ENCODE peak calls at places on chromosomes 1 and 21, in five cellular contexts. K, T, B, J and Y are unnamed samples.
A peak's percentile ranks its signal among the peaks of the same experiment; 100 is the strongest.

GRCh38 chr1:155083865-155084721 is 5.5 kb downstream of the EFNA3 start:
- DNase-seq in K (no peak), T (peak; percentile 89), B (no peak), J (no peak), Y (no peak)

GRCh38 chr1:211326528-211327340 is at the start of gene TRAF5:
- DNase-seq in K (peak; percentile 82), T (peak; percentile 63), B (no peak), J (peak; percentile 71), Y (peak; percentile 48)

GRCh38 chr1:36778773-36779172 is 255.5 kb downstream of the GRIK3 start:
- DNase-seq in K (no peak), T (no peak), B (no peak), J (no peak), Y (no peak)

GRCh38 chr1:161763522-161764098 is 2.5 kb upstream of the ATF6 start:
- DNase-seq in K (no peak), T (peak; percentile 36), B (no peak), J (no peak), Y (no peak)

GRCh38 chr21:42830456-42831455 is 48.6 kb downstream of the WDR4 start:
- DNase-seq in K (peak; percentile 44), T (peak; percentile 20), B (no peak), J (no peak), Y (peak; percentile 32)

GRCh38 chr1:2271841-2272655 is 43.9 kb downstream of the SKI start:
- DNase-seq in K (no peak), T (no peak), B (no peak), J (no peak), Y (no peak)

GRCh38 chr1:180720753-180721152 is 88.9 kb downstream of the XPR1 start:
- DNase-seq in K (no peak), T (no peak), B (no peak), J (no peak), Y (no peak)

GRCh38 chr21:39083377-39084008 is 99.8 kb downstream of the PSMG1 start:
- DNase-seq in K (no peak), T (peak; percentile 87), B (no peak), J (no peak), Y (no peak)

GRCh38 chr1:154419620-154420020 is 14.5 kb downstream of the IL6R start:
- DNase-seq in K (no peak), T (peak; percentile 72), B (peak; percentile 71), J (no peak), Y (no peak)

DNA sequence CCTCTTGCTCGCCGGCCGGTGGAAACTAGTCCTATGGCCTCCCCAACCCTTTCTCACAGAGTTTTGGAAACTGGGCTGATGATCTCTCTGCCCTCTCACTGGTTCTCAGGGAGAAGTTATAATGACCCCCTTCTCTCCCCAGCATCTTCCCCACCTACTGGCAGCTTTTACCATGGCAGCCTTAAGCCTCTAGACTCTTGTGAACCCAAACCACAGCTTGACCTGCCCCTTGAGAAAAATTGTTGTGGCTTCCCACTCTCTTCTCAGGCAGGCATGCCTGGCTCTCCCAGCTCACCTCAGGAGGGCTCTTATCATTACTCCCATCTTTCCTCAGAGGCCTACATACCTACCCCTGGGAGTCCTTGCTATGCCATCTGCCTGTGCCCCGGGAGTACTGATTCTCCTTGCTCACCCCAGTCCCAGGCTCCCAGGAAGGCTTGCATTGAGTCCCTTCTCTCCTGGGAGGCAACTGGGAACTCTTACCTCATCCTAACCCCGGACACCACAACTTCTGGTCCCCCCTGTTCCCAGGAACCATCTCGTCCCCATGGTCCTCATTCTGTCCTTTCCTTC is 1.6 kb downstream of the NSUN4 start:
- DNase-seq in K (no peak), T (no peak), B (no peak), J (no peak), Y (no peak)
- TF ChIP-seq CTCF in K (peak; percentile 38), T (no peak), B (no peak), J (no peak), Y (peak; percentile 35)

GRCh38 chr1:219085082-219085481 is 88.6 kb upstream of the LYPLAL1 start:
- DNase-seq in K (no peak), T (no peak), B (no peak), J (no peak), Y (no peak)
- TF ChIP-seq CTCF in K (no peak), T (no peak), B (no peak), J (no peak), Y (no peak)

GRCh38 chr21:27476696-27477095 is 509.8 kb upstream of the ADAMTS5 start:
- DNase-seq in K (no peak), T (no peak), B (no peak), J (no peak), Y (no peak)
- TF ChIP-seq CTCF in K (no peak), T (peak; percentile 40), B (peak; percentile 42), J (no peak), Y (no peak)

DNA sequence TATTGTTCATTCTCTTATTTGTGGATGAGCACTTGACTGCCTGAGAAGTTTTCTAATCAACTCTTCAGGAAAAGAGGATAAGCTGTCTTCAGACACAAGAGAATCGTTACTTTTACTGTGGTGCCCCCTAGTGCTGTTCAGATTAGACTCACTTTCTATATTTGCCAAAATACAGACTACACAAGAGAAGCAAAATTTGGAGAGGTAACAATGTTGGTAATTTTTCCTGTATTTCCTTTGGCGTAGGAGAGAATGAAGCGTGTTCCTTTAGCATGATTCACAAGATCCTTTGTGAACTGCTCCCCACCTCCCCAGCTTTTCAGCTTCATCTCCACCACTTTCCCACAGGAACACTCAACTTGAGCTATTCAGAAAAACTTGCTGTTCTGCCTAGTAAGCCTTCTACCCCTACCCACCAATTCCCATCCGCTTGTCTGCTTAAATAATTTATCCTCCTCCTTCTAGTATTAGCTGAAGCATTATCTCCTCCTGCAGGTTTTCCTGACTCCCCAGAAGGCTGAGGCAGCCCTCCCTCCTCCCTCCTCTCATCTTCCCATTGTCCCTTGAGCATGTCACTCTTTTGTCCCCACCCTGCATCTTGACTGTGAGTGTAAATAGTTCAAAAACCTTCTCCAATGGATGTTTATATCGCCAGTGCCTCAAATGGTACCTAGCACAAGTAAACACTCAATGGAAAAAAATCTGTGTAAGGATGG is 4.5 kb downstream of the TNFSF4 start:
- DNase-seq in K (no peak), T (peak; percentile 38), B (no peak), J (no peak), Y (no peak)
- TF ChIP-seq CTCF in K (peak; percentile 61), T (peak; percentile 38), B (peak; percentile 37), J (no peak), Y (peak; percentile 32)

GRCh38 chr1:40820251-40820797 is 36.7 kb downstream of the KCNQ4 start:
- DNase-seq in K (peak; percentile 69), T (no peak), B (no peak), J (no peak), Y (no peak)
- TF ChIP-seq CTCF in K (peak; percentile 57), T (no peak), B (no peak), J (no peak), Y (no peak)

GRCh38 chr1:205749826-205750682 is at the start of gene NUCKS1:
- DNase-seq in K (peak; percentile 97), T (peak; percentile 98), B (peak; percentile 99), J (peak; percentile 86), Y (peak; percentile 93)
- TF ChIP-seq CTCF in K (no peak), T (no peak), B (peak; percentile 63), J (no peak), Y (no peak)

GRCh38 chr21:31213787-31214186 is 130.3 kb downstream of the TIAM1 start:
- DNase-seq in K (no peak), T (no peak), B (no peak), J (no peak), Y (no peak)
- TF ChIP-seq CTCF in K (peak; percentile 9), T (no peak), B (no peak), J (no peak), Y (no peak)

GRCh38 chr1:79852004-79852403 is 845.5 kb upstream of the ADGRL4 start:
- DNase-seq in K (no peak), T (no peak), B (no peak), J (no peak), Y (no peak)
- TF ChIP-seq CTCF in K (peak; percentile 38), T (no peak), B (no peak), J (no peak), Y (no peak)